ENCODE peak calls at places on chromosomes 16 and 17, in five cellular contexts. N is iPS DF 6.9, Z is OCI-LY7, B is mesenchymal stem cell, C is neural progenitor cell. T is an unnamed sample.

GRCh38 chr16:86221085-86221484 is 289.2 kb upstream of the FOXF1 start:
- DNase-seq in N (no peak), Z (no peak), B (peak; percentile 34), C (no peak), T (peak; percentile 4)

GRCh38 chr16:1980770-1981087 is 540 bp downstream of the NOXO1 start:
- DNase-seq in N (no peak), Z (no peak), B (no peak), C (no peak), T (no peak)

GRCh38 chr17:69870091-69870530 is 204.9 kb upstream of the KCNJ16 start:
- DNase-seq in N (no peak), Z (peak; percentile 6), B (peak; percentile 78), C (peak; percentile 34), T (peak; percentile 51)

GRCh38 chr16:87671715-87672270 is 69.5 kb downstream of the JPH3 start:
- DNase-seq in N (no peak), Z (no peak), B (no peak), C (no peak), T (no peak)

GRCh38 chr17:29617481-29618271 is 5.0 kb downstream of the CORO6 start:
- DNase-seq in N (no peak), Z (peak; percentile 87), B (peak; percentile 71), C (peak; percentile 83), T (no peak)

GRCh38 chr16:253833-254232 is 19.2 kb downstream of the FAM234A start:
- DNase-seq in N (no peak), Z (no peak), B (no peak), C (no peak), T (no peak)

GRCh38 chr17:82134101-82134500 is 36.1 kb upstream of the FASN start:
- DNase-seq in N (no peak), Z (no peak), B (peak; percentile 76), C (no peak), T (peak; percentile 49)

GRCh38 chr16:86932130-86932982 is 354.0 kb downstream of the FOXL1 start:
- DNase-seq in N (no peak), Z (no peak), B (no peak), C (no peak), T (no peak)

GRCh38 chr16:90046122-90046970 is 27.1 kb upstream of the DBNDD1 start:
- DNase-seq in N (peak; percentile 74), Z (no peak), B (no peak), C (no peak), T (no peak)

GRCh38 chr17:72782985-72783701 is 309.3 kb downstream of the SLC39A11 start:
- DNase-seq in N (no peak), Z (no peak), B (no peak), C (no peak), T (no peak)

GRCh38 chr17:31743767-31744166 is 115.3 kb downstream of the COPRS start:
- DNase-seq in N (peak; percentile 11), Z (no peak), B (peak; percentile 74), C (peak; percentile 34), T (peak; percentile 53)

GRCh38 chr17:36019423-36019822 is 1.7 kb upstream of the CCL23 start:
- DNase-seq in N (no peak), Z (no peak), B (no peak), C (no peak), T (no peak)

GRCh38 chr17:4229627-4230026 is 34.2 kb downstream of the ANKFY1 start:
- DNase-seq in N (no peak), Z (no peak), B (peak; percentile 94), C (no peak), T (peak; percentile 73)

GRCh38 chr16:67766281-67766680 is 40.1 kb downstream of the RANBP10 start:
- DNase-seq in N (no peak), Z (no peak), B (no peak), C (no peak), T (no peak)

GRCh38 chr16:81315271-81316175 is 761 bp downstream of the GAN start:
- DNase-seq in N (no peak), Z (peak; percentile 59), B (peak; percentile 69), C (peak; percentile 45), T (peak; percentile 91)

GRCh38 chr16:87028481-87029320 is 288.5 kb downstream of the C16orf95 start:
- DNase-seq in N (no peak), Z (no peak), B (no peak), C (no peak), T (no peak)

GRCh38 chr16:15576960-15577958 is 65.7 kb downstream of the MARF1 start:
- DNase-seq in N (no peak), Z (no peak), B (no peak), C (no peak), T (no peak)

GRCh38 chr16:78478267-78478821 is 378.9 kb downstream of the WWOX start:
- DNase-seq in N (peak; percentile 22), Z (no peak), B (peak; percentile 16), C (peak; percentile 30), T (no peak)

GRCh38 chr16:54228325-54228724 is 58.3 kb downstream of the IRX3 start:
- DNase-seq in N (no peak), Z (no peak), B (no peak), C (no peak), T (no peak)

GRCh38 chr17:4616456-4616855 is 25.0 kb downstream of the ALOX15 start:
- DNase-seq in N (no peak), Z (no peak), B (no peak), C (no peak), T (no peak)

GRCh38 chr16:57667526-57668258 is 414 bp upstream of the ADGRG3 start:
- DNase-seq in N (no peak), Z (no peak), B (peak; percentile 59), C (no peak), T (no peak)

GRCh38 chr17:56866496-56866895 is 32.5 kb downstream of the DGKE start:
- DNase-seq in N (no peak), Z (peak; percentile 8), B (no peak), C (peak; percentile 28), T (no peak)

GRCh38 chr17:48593840-48594411 is 347 bp upstream of the HOXB5 start:
- DNase-seq in N (no peak), Z (peak; percentile 78), B (peak; percentile 98), C (peak; percentile 87), T (peak; percentile 71)

GRCh38 chr16:72501739-72502653 is 330.0 kb upstream of the PMFBP1 start:
- DNase-seq in N (peak; percentile 39), Z (peak; percentile 60), B (peak; percentile 76), C (peak; percentile 75), T (peak; percentile 87)

GRCh38 chr16:69931631-69932030 is 19.5 kb upstream of the CLEC18A start:
- DNase-seq in N (no peak), Z (no peak), B (no peak), C (no peak), T (no peak)
- H3K36me3 ChIP-seq in N (peaks cover 9% of the 10 kb centered on the region), Z (peaks cover 14% of the 10 kb centered on the region), B (peaks cover 74% of the 10 kb centered on the region), C (no peaks in the 10 kb centered on the region), T (peaks cover 45% of the 10 kb centered on the region)

GRCh38 chr17:28181568-28181967 is 137.4 kb upstream of the TMEM97 start:
- DNase-seq in N (no peak), Z (no peak), B (no peak), C (no peak), T (no peak)
- H3K4me3 ChIP-seq in N (no peak overlapping the region), Z (no peak overlapping the region), B (no peak overlapping the region), C (no peak overlapping the region), T (no peak overlapping the region)

GRCh38 chr16:3519581-3519980 is 18.8 kb downstream of the CLUAP1 start:
- DNase-seq in N (no peak), Z (no peak), B (peak; percentile 44), C (no peak), T (no peak)

GRCh38 chr16:3518292-3518982 is 17.6 kb downstream of the CLUAP1 start:
- DNase-seq in N (no peak), Z (no peak), B (no peak), C (no peak), T (peak; percentile 44)

GRCh38 chr16:3518983-3519343 is 18.2 kb downstream of the CLUAP1 start:
- DNase-seq in N (no peak), Z (no peak), B (no peak), C (no peak), T (no peak)

GRCh38 chr16:3520861-3521260 is 20.1 kb downstream of the CLUAP1 start:
- DNase-seq in N (no peak), Z (no peak), B (no peak), C (no peak), T (no peak)

DNA sequence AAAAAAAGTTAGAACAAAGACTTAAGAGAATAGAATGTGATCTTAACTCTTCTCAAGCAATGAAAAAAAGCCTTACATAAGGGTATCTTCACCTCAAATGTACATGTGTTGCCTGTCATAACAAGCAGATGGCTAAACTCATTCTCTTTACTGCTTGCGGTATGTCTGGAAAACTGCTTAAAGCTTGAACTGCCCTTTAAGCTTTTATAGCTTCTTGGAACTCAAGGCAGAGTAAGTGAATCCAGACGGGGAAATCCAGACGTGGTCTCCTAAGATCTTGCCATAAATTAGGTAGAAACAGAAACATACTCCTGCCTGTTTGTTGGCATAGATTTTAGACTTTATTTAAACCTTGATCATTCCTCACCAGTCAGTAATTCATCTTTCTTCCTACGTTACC is 19.6 kb downstream of the CLUAP1 start:
- DNase-seq in N (no peak), Z (no peak), B (peak; percentile 40), C (no peak), T (peak; percentile 78)
- H3K36me3 ChIP-seq in N (peaks cover 2% of the 10 kb centered on the region), Z (peaks cover 16% of the 10 kb centered on the region), B (peaks cover 37% of the 10 kb centered on the region), C (peaks cover 10% of the 10 kb centered on the region), T (peaks cover 77% of the 10 kb centered on the region)

GRCh38 chr17:47229535-47230443 is 20.6 kb downstream of the MYL4 start:
- DNase-seq in N (peak; percentile 84), Z (peak; percentile 89), B (peak; percentile 97), C (peak; percentile 92), T (peak; percentile 98)
- H3K4me3 ChIP-seq in N (no peak overlapping the region), Z (peak overlapping the region; percentile 58), B (peak overlapping the region; percentile 67), C (no peak overlapping the region), T (peak overlapping the region; percentile 75)

DNA sequence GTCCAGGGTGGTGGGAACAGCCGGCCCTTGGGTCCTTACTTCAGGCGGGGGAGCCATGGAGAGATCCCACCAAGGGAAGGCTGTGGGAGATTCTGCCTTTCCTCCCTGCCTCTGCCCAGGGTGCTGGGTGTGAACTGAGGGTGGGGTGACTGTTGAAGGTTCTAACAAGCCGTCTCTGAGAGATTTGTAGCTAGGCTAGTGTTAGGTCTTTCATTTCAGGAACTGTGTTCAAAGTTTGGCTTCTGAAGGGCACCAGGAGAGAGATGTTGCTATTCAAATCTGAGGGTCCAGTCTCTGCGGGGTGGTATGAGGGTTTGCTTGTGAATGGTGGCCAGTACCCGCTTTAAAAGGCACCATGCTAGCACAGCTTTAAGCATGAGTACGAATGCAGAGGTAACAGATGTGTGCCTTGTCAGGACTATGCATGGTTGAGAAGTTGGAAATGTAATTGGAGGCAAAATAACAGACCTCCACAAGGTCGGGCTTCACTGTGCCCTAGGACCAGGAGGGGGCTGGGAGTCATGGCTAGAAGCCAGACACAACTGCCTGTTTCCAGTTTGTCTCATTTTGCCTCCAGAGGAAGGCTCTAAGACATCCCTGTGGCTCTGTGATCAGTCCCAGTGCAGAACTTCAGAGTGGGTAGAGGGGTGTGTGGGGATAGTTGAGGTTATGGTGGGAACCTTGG is 2.1 kb downstream of the ATP1B2 start:
- DNase-seq in N (no peak), Z (no peak), B (no peak), C (no peak), T (no peak)
- H3K36me3 ChIP-seq in N (no peaks in the 10 kb centered on the region), Z (no peaks in the 10 kb centered on the region), B (no peaks in the 10 kb centered on the region), C (no peaks in the 10 kb centered on the region), T (no peaks in the 10 kb centered on the region)